ENCODE peak calls at places on chromosomes 5 and 9, in eight cellular contexts. J is choroid plexus epithelial cell, L is HFF-Myc, Q is RWPE2, H is GM12878, N is WERI-Rb-1, I is cardiac muscle cell, A is AG10803. F is an unnamed sample.

GRCh38 chr9:129373361-129373760 is 195.3 kb upstream of the IER5L start:
- DNase-seq in Q (no peak), A (no peak), N (no peak), I (no peak), J (no peak), H (no peak), L (no peak), F (no peak)

GRCh38 chr5:139711852-139712171 is 63.7 kb downstream of the CXXC5 start:
- DNase-seq in N (no peak), J (no peak), I (no peak), Q (no peak), L (no peak), A (no peak), H (no peak), F (no peak)

GRCh38 chr9:109950710-109951443 is 170.9 kb downstream of the PALM2AKAP2 start:
- DNase-seq in Q (no peak), H (no peak), J (no peak), A (no peak), N (no peak), L (no peak), I (no peak), F (no peak)

GRCh38 chr5:137282216-137282615 is 216.9 kb downstream of the SPOCK1 start:
- DNase-seq in J (peak; percentile 33), H (no peak), N (peak; percentile 13), L (no peak), A (peak; percentile 48), Q (no peak), I (peak; percentile 50), F (no peak)

GRCh38 chr5:77630246-77631165 is 8.0 kb downstream of the OTP start:
- DNase-seq in Q (no peak), I (no peak), N (peak; percentile 89), J (no peak), H (no peak), A (peak; percentile 12), L (no peak), F (no peak)

GRCh38 chr5:37839441-37840035 is 303 bp downstream of the GDNF start:
- DNase-seq in L (no peak), A (peak; percentile 62), J (peak; percentile 77), I (peak; percentile 69), N (peak; percentile 63), H (no peak), Q (no peak), F (no peak)

GRCh38 chr5:76379316-76379715 is 23.8 kb upstream of the IQGAP2 start:
- DNase-seq in L (no peak), I (no peak), Q (no peak), A (no peak), N (no peak), H (no peak), J (peak; percentile 13), F (no peak)

GRCh38 chr9:92402359-92402758 is 2.0 kb downstream of the OGN start:
- DNase-seq in N (no peak), Q (no peak), I (no peak), A (no peak), J (no peak), L (no peak), H (no peak), F (no peak)

GRCh38 chr9:127165096-127165495 is 42.7 kb upstream of the ANGPTL2 start:
- DNase-seq in H (no peak), J (no peak), L (no peak), I (no peak), Q (no peak), A (no peak), N (peak; percentile 85), F (no peak)

GRCh38 chr5:149618581-149619248 is 37.4 kb downstream of the ARHGEF37 start:
- DNase-seq in J (peak; percentile 85), H (peak; percentile 62), N (peak; percentile 71), Q (peak; percentile 92), L (no peak), A (peak; percentile 59), I (peak; percentile 78), F (no peak)

GRCh38 chr5:62138607-62139006 is 167.4 kb upstream of the KIF2A start:
- DNase-seq in A (no peak), J (no peak), H (no peak), Q (no peak), N (no peak), L (no peak), I (no peak), F (no peak)

GRCh38 chr9:89635007-89635742 is 30.4 kb downstream of the GADD45G start:
- DNase-seq in L (no peak), A (peak; percentile 47), J (peak; percentile 26), Q (no peak), I (peak; percentile 77), H (no peak), N (no peak), F (peak; percentile 61)

GRCh38 chr9:81377921-81378320 is 311.4 kb downstream of the TLE1 start:
- DNase-seq in A (no peak), J (no peak), N (no peak), H (no peak), Q (no peak), I (no peak), L (no peak), F (no peak)

GRCh38 chr5:106849266-106849665 is 821.5 kb downstream of the EFNA5 start:
- DNase-seq in L (no peak), J (no peak), I (no peak), Q (no peak), A (no peak), N (no peak), H (no peak), F (no peak)

GRCh38 chr5:178107889-178108288 is 5.4 kb upstream of the N4BP3 start:
- DNase-seq in J (no peak), A (no peak), I (no peak), H (no peak), Q (no peak), L (no peak), N (no peak), F (no peak)

GRCh38 chr9:109003116-109003515 is 10.2 kb downstream of the CTNNAL1 start:
- DNase-seq in N (no peak), I (no peak), J (no peak), H (no peak), A (no peak), Q (no peak), L (no peak), F (no peak)

GRCh38 chr9:79280691-79281090 is 291.1 kb upstream of the TLE4 start:
- DNase-seq in Q (no peak), I (no peak), N (no peak), L (no peak), A (no peak), H (no peak), J (no peak), F (no peak)

GRCh38 chr9:74724317-74724716 is 163.4 kb downstream of the TRPM6 start:
- DNase-seq in Q (no peak), L (no peak), A (no peak), J (no peak), N (no peak), I (no peak), H (no peak), F (no peak)

GRCh38 chr5:63923914-63924313 is 38.3 kb downstream of the HTR1A start:
- DNase-seq in I (no peak), L (no peak), N (no peak), J (no peak), H (no peak), A (no peak), Q (no peak), F (no peak)

GRCh38 chr9:75105841-75106240 is 17.5 kb downstream of the OSTF1 start:
- DNase-seq in I (peak; percentile 61), L (no peak), Q (no peak), J (peak; percentile 55), H (no peak), A (no peak), N (no peak), F (no peak)

GRCh38 chr5:135487839-135488514 is 35.8 kb upstream of the TIFAB start:
- DNase-seq in L (no peak), Q (peak; percentile 32), N (peak; percentile 27), A (no peak), I (no peak), J (no peak), H (no peak), F (no peak)

GRCh38 chr9:136728548-136729123 is 14.1 kb downstream of the LCN10 start:
- DNase-seq in Q (no peak), A (peak; percentile 47), N (no peak), L (no peak), H (no peak), I (peak; percentile 59), J (peak; percentile 39), F (no peak)

GRCh38 chr5:6583049-6583880 is 49.6 kb downstream of the NSUN2 start:
- DNase-seq in I (peak; percentile 31), J (peak; percentile 25), N (peak; percentile 62), A (no peak), Q (no peak), L (no peak), H (no peak), F (no peak)

DNA sequence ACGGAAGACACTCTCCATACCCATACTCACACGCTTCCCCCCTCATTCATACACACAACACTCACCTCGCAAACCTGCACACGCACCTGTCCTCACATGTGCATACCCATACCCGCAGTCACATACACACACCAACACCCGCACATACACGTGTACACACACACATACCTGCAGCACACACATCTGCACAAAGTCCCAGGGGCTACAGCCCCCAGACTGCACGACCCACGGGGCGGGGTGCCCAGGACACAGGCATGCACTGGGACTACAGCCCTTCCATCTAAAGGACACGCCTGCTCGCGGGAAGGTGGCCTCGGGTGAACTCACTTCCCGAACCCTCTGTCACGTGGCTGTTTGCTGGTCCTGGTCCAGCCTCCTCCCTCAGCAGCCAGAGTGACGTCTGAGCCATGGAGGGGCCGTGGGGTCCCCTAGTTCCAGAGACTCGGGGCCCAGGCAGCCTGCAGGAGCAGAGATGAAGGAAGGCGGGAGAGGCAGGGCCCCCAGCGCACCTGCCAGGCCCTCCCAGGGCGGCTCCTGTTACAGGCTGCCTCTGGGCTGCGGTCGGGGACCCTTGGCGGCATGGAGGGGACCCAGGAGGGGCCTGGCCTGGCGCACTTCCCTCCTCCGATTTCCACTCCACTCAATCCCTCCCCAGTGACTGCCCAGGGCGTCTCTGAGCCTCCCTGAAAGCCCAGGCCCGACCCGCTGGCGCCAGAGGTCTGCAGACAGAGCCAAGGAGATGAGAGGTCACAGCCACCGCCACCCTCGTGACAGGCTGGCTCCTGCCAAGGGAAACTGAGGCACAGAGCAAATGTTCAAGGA is 8.1 kb downstream of the SLC12A7 start:
- DNase-seq in I (peak; percentile 29), A (no peak), L (no peak), Q (no peak), H (no peak), J (no peak), N (no peak), F (no peak)
- H3K4me3 ChIP-seq in I (no peak overlapping the region), A (no peak overlapping the region), L (no peak overlapping the region), Q (no peak overlapping the region), H (no peak overlapping the region), J (no peak overlapping the region), N (no peak overlapping the region), F (no peak overlapping the region)

GRCh38 chr9:122159026-122159924 is at the start of the genes MORN5 and NDUFA8:
- DNase-seq in H (peak; percentile 86), A (peak; percentile 93), L (peak; percentile 90), I (peak; percentile 97), Q (peak; percentile 97), J (peak; percentile 98), N (peak; percentile 98), F (peak; percentile 87)
- TF ChIP-seq CTCF in H (no peak), A (peak; percentile 6), L (no peak), I (no peak), Q (no peak), J (no peak), N (no peak), F (no peak)

GRCh38 chr9:122988141-122988540 is 45.3 kb upstream of the GPR21 start:
- DNase-seq in H (no peak), N (no peak), I (no peak), Q (no peak), J (no peak), A (no peak), L (no peak), F (no peak)
- H3K4me3 ChIP-seq in H (no peak overlapping the region), N (no peak overlapping the region), I (no peak overlapping the region), Q (no peak overlapping the region), J (no peak overlapping the region), A (no peak overlapping the region), L (no peak overlapping the region), F (no peak overlapping the region)

GRCh38 chr5:141121563-141121962 is at the start of gene PCDHB4:
- DNase-seq in L (no peak), I (no peak), A (no peak), J (no peak), H (no peak), Q (no peak), N (no peak), F (no peak)
- TF ChIP-seq CTCF in L (peak; percentile 22), I (no peak), A (peak; percentile 17), J (no peak), H (no peak), Q (peak; percentile 11), N (no peak), F (no peak)